ENCODE peak calls at places on chromosomes 16 and 17, in five cellular contexts. X is HL-60, U is mesendoderm, D is pancreas, T is Peyer's patch. N is an unnamed sample.

GRCh38 chr17:43588121-43588520 is 42.0 kb upstream of the ETV4 start:
- DNase-seq in X (no peak), D (no peak), T (no peak), U (no peak), N (no peak)

GRCh38 chr16:67198238-67198734 is 645 bp upstream of the ELMO3 start:
- DNase-seq in X (peak), U (peak), D (peak), T (peak), N (peak)

GRCh38 chr16:56262148-56262878 is 71.0 kb downstream of the GNAO1 start:
- DNase-seq in X (no peak), D (no peak), T (peak), U (no peak), N (no peak)

GRCh38 chr17:13671771-13672170 is 70.0 kb upstream of the HS3ST3A1 start:
- DNase-seq in X (no peak), D (no peak), U (peak), T (no peak), N (no peak)

GRCh38 chr17:7587831-7588230 is 2.1 kb downstream of the SOX15 start:
- DNase-seq in X (peak), D (no peak), U (no peak), T (no peak), N (no peak)

GRCh38 chr16:87202346-87202745 is 114.8 kb downstream of the C16orf95 start:
- DNase-seq in D (no peak), T (no peak), U (no peak), X (no peak), N (no peak)

GRCh38 chr16:75079346-75079926 is 37.1 kb downstream of the LDHD start:
- DNase-seq in D (no peak), X (no peak), T (no peak), U (no peak), N (no peak)

GRCh38 chr17:32873114-32873513 is 3.8 kb downstream of the MYO1D start:
- DNase-seq in U (no peak), D (no peak), X (no peak), T (no peak), N (peak)

GRCh38 chr17:64115043-64115698 is 14.8 kb downstream of the ERN1 start:
- DNase-seq in X (no peak), T (no peak), U (no peak), D (peak), N (no peak)

GRCh38 chr17:27912989-27913388 is 19.8 kb upstream of the LYRM9 start:
- DNase-seq in X (no peak), D (no peak), T (no peak), U (no peak), N (no peak)

GRCh38 chr16:24906199-24906808 is 60.5 kb downstream of the SLC5A11 start:
- DNase-seq in D (no peak), X (no peak), T (no peak), U (no peak), N (no peak)

GRCh38 chr17:38341035-38341721 is 2.6 kb downstream of the GPR179 start:
- DNase-seq in X (no peak), D (peak), U (peak), T (peak), N (peak)

GRCh38 chr17:81173354-81173753 is 7.3 kb upstream of the AATK start:
- DNase-seq in X (no peak), T (no peak), U (no peak), D (no peak), N (no peak)

GRCh38 chr17:32323784-32324590 is 18.0 kb downstream of the C17orf75 start:
- DNase-seq in D (peak), U (no peak), T (peak), X (no peak), N (no peak)

GRCh38 chr16:72508196-72508595 is 336.2 kb upstream of the PMFBP1 start:
- DNase-seq in U (no peak), D (no peak), X (no peak), T (no peak), N (no peak)

GRCh38 chr16:2964416-2965223 is 545 bp downstream of the KREMEN2 start:
- DNase-seq in X (peak), T (peak), D (peak), U (peak), N (peak)

GRCh38 chr17:81337449-81337848 is 42.3 kb upstream of the SLC38A10 start:
- DNase-seq in T (peak), D (peak), U (no peak), X (no peak), N (peak)

GRCh38 chr17:75707096-75707720 is 14.1 kb upstream of the ITGB4 start:
- DNase-seq in U (no peak), T (no peak), X (no peak), D (no peak), N (no peak)

GRCh38 chr17:3575506-3575905 is 17.9 kb upstream of the TRPV3 start:
- DNase-seq in T (no peak), X (peak), U (no peak), D (no peak), N (no peak)

GRCh38 chr17:76416447-76416846 is 32.0 kb downstream of the SPHK1 start:
- DNase-seq in T (no peak), U (no peak), D (no peak), X (no peak), N (no peak)

GRCh38 chr16:65757064-65757463 is 609.4 kb upstream of the CDH5 start:
- DNase-seq in D (no peak), X (no peak), T (no peak), U (no peak), N (no peak)

GRCh38 chr17:15351925-15352324 is 10.5 kb upstream of the TEKT3 start:
- DNase-seq in T (peak), U (no peak), X (no peak), D (no peak), N (no peak)

GRCh38 chr16:58614212-58614611 is 15.4 kb downstream of the CNOT1 start:
- DNase-seq in U (no peak), X (no peak), D (no peak), T (no peak), N (no peak)

GRCh38 chr17:35809855-35810461 is 674 bp downstream of the TAF15 start:
- DNase-seq in U (no peak), D (no peak), X (no peak), T (no peak), N (no peak)

GRCh38 chr16:79272141-79272577 is 328.4 kb downstream of the MAF start:
- DNase-seq in D (no peak), U (no peak), X (no peak), T (peak), N (no peak)

GRCh38 chr16:72837846-72838661 is 209.9 kb downstream of the ZFHX3 start:
- DNase-seq in D (no peak), X (no peak), T (no peak), U (peak), N (no peak)

GRCh38 chr16:53372942-53373871 is 61.1 kb upstream of the RBL2 start:
- DNase-seq in U (no peak), T (peak), X (no peak), D (peak), N (peak)

GRCh38 chr16:54242199-54242598 is 44.4 kb downstream of the IRX3 start:
- DNase-seq in U (peak), T (peak), X (no peak), D (no peak), N (no peak)

GRCh38 chr16:62913924-62914323 is 877.7 kb upstream of the CDH8 start:
- DNase-seq in U (no peak), T (no peak), X (no peak), D (no peak), N (no peak)

DNA sequence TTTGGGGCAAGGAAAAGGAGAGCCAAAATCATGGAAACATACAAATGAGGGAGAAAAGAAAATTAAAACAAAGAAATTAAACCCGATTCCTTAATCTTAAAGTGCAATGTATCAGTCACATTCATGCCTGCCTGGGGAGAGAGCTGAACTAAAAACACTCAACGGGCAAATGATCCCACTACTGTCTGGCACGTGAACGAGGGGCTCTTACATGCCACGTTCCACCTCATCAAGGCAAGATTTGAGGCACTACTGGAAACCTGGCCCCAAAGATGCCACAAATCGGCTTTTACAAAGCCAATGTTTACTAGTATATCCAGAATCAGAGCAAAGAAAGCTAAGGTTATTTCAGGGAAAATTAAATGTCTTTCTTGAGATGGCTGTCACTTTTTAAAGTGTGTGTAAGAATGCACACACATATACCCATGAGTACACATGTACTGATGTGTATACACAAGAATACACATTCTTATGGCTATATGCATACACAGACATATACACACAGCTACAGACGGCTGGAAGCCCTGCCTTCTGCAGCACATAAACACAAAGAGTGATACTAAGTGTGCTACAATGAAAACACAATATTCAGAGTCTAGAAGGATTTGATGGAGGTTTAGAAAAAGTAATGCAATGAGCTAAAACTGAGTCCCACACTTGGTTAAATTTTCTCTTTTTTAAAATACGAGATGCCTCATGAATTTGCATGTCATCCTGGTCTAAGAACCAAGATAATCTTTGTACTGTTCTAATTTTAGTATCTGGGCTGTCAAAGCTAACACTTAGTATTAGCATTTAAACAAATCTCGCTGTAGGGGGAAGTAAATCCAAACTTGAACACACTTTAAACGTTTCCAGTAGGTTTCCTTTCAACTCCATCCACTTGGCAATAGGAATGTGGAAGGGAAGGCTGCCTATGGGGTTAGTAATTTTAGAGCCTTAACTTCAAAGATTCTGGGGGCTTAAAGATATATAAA is 85.8 kb downstream of the CYTH1 start:
- DNase-seq in U (no peak), X (no peak), D (no peak), T (peak), N (no peak)
- H3K27ac ChIP-seq in U (no peak), X (no peak), D (no peak), T (no peak), N (no peak)

GRCh38 chr17:73029021-73029420 is 63.5 kb downstream of the SLC39A11 start:
- DNase-seq in D (peak), U (no peak), X (no peak), T (no peak), N (no peak)
- H3K27ac ChIP-seq in D (peak), U (no peak), X (no peak), T (no peak), N (no peak)

GRCh38 chr17:29177871-29178749 is 2.1 kb downstream of the MYO18A start:
- DNase-seq in U (no peak), D (peak), T (peak), X (no peak), N (peak)
- H3K27ac ChIP-seq in U (no peak), D (peak), T (peak), X (no peak), N (peak)

GRCh38 chr17:47099451-47099986 is 89.6 kb downstream of the CDC27 start:
- DNase-seq in X (no peak), T (no peak), D (no peak), U (peak), N (no peak)

GRCh38 chr17:47099987-47100711 is 88.9 kb downstream of the CDC27 start:
- DNase-seq in X (peak), U (peak), D (peak), T (peak), N (peak)

GRCh38 chr17:47095268-47095667 is 93.8 kb downstream of the CDC27 start:
- DNase-seq in D (no peak), T (no peak), X (no peak), U (no peak), N (no peak)

DNA sequence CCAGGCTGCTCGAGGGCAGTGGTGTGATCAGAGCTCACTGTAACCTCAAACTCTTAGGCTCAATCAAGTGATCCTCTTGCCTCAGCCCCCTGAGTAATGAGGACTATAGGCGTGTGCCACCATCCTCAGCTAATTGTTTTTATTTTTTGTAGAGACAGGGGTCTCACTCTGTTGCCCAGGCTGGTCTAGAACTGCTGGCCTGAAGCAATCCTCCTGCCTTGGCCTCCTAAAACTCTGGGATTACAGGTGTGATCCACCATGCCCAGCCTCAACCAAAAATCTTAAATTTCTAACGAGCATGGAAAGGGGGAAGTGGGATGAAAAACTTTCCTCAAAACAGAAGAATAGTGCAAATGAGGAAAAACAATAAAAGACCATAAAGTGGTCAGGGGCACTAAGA is 92.8 kb downstream of the CDC27 start:
- DNase-seq in X (no peak), T (no peak), U (no peak), D (no peak), N (no peak)
- H3K27ac ChIP-seq in X (no peak), T (no peak), U (no peak), D (no peak), N (no peak)

DNA sequence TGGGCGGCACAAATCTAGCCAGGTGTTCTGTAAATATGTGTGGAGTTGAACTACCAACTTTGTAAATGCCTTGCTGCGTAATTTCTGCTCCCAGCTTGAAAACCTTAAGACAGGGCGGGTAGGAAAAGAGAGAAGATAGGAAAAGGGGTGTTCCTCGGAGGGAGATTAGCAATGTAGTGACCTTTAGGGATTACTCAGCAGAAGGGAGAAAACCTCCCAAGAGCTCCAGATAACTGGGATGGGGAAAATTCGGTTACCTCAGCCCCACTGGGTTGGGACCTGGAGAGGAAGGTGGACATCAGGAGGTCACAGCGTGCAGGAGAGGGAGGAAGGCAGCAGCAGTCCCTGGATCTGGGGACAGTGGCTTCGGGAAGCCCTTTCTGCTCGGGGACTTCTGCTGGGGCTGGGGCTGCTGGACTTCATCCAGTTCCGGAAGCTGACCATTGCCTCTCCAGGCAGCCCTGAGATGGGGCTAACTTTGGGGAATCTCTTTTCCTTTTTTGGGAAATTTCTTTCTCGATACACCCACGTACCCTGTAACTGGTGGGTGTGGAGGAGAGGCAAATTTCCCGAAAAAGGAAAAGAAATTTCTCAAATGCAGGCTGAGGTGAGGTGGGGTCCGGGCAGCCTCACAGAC is 39.2 kb downstream of the MPRIP start:
- DNase-seq in D (no peak), T (peak), U (no peak), X (no peak), N (no peak)
- H3K27ac ChIP-seq in D (no peak), T (no peak), U (no peak), X (no peak), N (peak)

DNA sequence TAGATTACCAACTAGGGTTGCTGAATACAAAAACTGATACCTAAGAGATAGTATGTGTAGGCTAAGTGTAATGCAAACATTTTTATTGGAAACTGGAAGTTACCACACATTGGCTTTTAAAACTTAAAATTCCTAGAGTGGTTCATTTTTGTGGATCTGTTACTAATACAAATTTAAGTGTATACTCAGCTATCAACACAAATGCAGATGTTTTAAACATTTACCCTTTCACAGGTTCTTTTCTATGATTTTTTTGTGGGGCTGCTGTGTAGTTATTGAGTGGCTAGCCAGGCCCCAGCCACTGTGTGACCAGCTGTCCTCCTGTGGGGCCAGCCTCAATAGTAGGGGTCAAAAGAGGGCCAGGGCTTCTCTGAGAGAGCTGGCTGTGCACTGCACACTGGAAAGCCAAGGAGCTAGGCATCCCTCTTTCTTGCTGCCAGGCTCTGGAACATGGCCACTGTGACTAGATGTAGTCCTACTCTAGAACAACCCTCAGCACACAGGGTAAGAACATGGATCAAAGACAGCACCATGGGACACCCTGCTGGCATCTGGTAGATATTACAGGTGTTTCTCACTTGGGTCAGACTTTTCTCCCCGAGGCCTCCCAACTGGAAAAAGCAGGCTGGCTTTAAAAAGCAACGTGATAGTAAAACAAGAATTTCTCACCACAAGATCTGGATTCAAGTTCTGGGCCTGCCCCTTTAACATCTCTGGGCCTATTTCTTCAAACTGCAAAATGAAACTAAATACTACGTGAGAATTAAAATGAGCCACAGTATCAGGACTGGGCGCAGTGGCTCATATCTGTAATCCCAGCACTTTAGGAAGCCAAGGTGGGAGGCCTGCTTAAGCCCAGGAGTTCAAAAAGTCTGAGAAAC is 7.3 kb upstream of the VEZF1 start:
- DNase-seq in D (peak), X (peak), U (peak), T (peak), N (peak)
- H3K27ac ChIP-seq in D (no peak), X (peak), U (no peak), T (no peak), N (no peak)

GRCh38 chr17:1746975-1747543 is 4.4 kb downstream of the SERPINF2 start:
- DNase-seq in U (no peak), X (no peak), T (peak), D (peak), N (peak)

GRCh38 chr17:1742371-1743093 is at the start of gene SERPINF2:
- DNase-seq in X (no peak), D (no peak), T (no peak), U (no peak), N (no peak)

GRCh38 chr17:1745513-1746020 is 2.9 kb downstream of the SERPINF2 start:
- DNase-seq in X (no peak), U (no peak), D (no peak), T (no peak), N (no peak)

GRCh38 chr17:1743094-1743452 is 402 bp downstream of the SERPINF2 start:
- DNase-seq in X (no peak), D (no peak), T (no peak), U (no peak), N (no peak)

GRCh38 chr17:1744551-1745512 is 2.2 kb downstream of the SERPINF2 start:
- DNase-seq in T (no peak), X (no peak), U (no peak), D (no peak), N (no peak)
- H3K27ac ChIP-seq in T (peak), X (no peak), U (no peak), D (no peak), N (no peak)

DNA sequence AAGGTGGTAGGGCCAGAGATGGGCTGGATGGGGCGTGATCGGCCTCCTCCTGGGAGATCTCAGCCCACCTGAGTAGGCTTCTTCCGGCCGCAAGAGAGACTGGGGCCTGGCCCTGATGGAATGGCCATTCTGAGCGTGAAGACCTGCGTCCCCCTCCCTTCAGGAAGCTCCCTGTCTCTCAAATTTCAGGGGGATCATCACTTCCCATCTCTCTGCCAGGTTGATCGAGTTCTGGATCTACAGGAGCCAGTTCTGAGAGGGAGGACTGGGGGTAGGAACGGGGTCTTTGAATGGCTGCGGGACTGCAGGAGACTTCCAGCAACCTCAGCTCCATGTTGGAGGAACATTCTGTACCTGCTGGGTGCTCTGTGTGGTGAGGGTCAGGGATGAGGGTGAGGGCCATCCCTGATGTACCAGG is 9.3 kb upstream of the GSDMA start:
- DNase-seq in D (no peak), X (no peak), T (no peak), U (no peak), N (no peak)
- H3K27ac ChIP-seq in D (no peak), X (no peak), T (peak), U (peak), N (peak)

GRCh38 chr16:84818989-84819643 is 669 bp upstream of the CRISPLD2 start:
- DNase-seq in D (no peak), X (no peak), T (no peak), U (no peak), N (no peak)

GRCh38 chr16:84821179-84821578 is 1.4 kb downstream of the CRISPLD2 start:
- DNase-seq in X (no peak), U (no peak), D (no peak), T (no peak), N (peak)

GRCh38 chr16:84820771-84821170 is 986 bp downstream of the CRISPLD2 start:
- DNase-seq in T (no peak), X (no peak), U (no peak), D (no peak), N (no peak)

GRCh38 chr16:84819644-84820304 is at the start of gene CRISPLD2:
- DNase-seq in X (peak), D (peak), U (peak), T (peak), N (peak)

GRCh38 chr16:84820305-84820684 is 510 bp downstream of the CRISPLD2 start:
- DNase-seq in T (no peak), X (no peak), U (no peak), D (no peak), N (no peak)
- H3K27ac ChIP-seq in T (peak), X (no peak), U (no peak), D (no peak), N (no peak)

N was measured in left lung.